ENCODE peak calls at places on chromosome 22, in nine cellular contexts. I is A549; R is Ammon's horn; S is Right ventricle myocardium superior; W is HAP-1; B is foreskin fibroblast; V is NCI-H446; J is C1 segment of cervical spinal cord; A is stimulated activated CD4-positive, alpha-beta T cell treated with anti-CD3 and anti-CD28 coated beads, Interleukin-4, amount 100 ng/mL, for 48 hours. P is an unnamed sample.

GRCh38 chr22:38415561-38416321 is 39.3 kb downstream of the KCNJ4 start:
- DNase-seq in W (no peak), B (no peak), A (no peak), J (no peak), V (no peak), R (no peak), S (peak; percentile 70), I (no peak), P (no peak)

GRCh38 chr22:46070215-46070721 is 80.1 kb upstream of the PPARA start:
- DNase-seq in I (peak; percentile 80), B (peak; percentile 64), S (peak; percentile 92), J (no peak), V (no peak), A (no peak), W (no peak), R (no peak), P (no peak)

GRCh38 chr22:50728523-50728931 is 9.5 kb upstream of the ACR start:
- DNase-seq in W (no peak), R (no peak), J (no peak), V (no peak), S (peak; percentile 33), B (no peak), A (no peak), I (no peak), P (no peak)

GRCh38 chr22:19559324-19559811 is 35.2 kb upstream of the CLDN5 start:
- DNase-seq in W (no peak), J (no peak), R (no peak), I (no peak), V (no peak), B (no peak), A (no peak), S (no peak), P (no peak)

GRCh38 chr22:26586556-26587325 is 3.2 kb downstream of the TPST2 start:
- DNase-seq in J (no peak), A (no peak), W (no peak), B (no peak), R (no peak), S (no peak), V (no peak), I (no peak), P (no peak)

GRCh38 chr22:25172153-25172552 is 27.5 kb upstream of the CRYBB3 start:
- DNase-seq in A (peak; percentile 14), S (no peak), W (peak; percentile 37), J (no peak), B (no peak), R (no peak), V (no peak), I (peak; percentile 30), P (no peak)

GRCh38 chr22:47307326-47307725 is 544.9 kb downstream of the TBC1D22A start:
- DNase-seq in A (no peak), B (peak; percentile 62), W (no peak), J (no peak), V (no peak), R (no peak), I (peak; percentile 41), S (no peak), P (no peak)

GRCh38 chr22:49763138-49763537 is 64.5 kb downstream of the BRD1 start:
- DNase-seq in I (no peak), J (no peak), W (no peak), A (no peak), R (no peak), V (no peak), B (no peak), S (no peak), P (no peak)

GRCh38 chr22:29268511-29269229 is 602 bp downstream of the EWSR1 start:
- DNase-seq in S (peak; percentile 84), V (peak; percentile 27), J (no peak), A (peak; percentile 28), I (peak; percentile 33), W (peak; percentile 67), R (peak; percentile 66), B (peak; percentile 63), P (no peak)

GRCh38 chr22:41197808-41198585 is 7.1 kb upstream of the L3MBTL2 start:
- DNase-seq in V (peak; percentile 12), B (peak; percentile 19), J (no peak), R (peak; percentile 47), I (no peak), W (peak; percentile 71), A (peak; percentile 42), S (peak; percentile 68), P (peak; percentile 19)

GRCh38 chr22:45704648-45705047 is 33.0 kb downstream of the ATXN10 start:
- DNase-seq in S (no peak), V (no peak), I (no peak), R (no peak), W (no peak), J (no peak), B (no peak), A (no peak), P (no peak)